ENCODE peak calls at places on chromosome 11, in eight cellular contexts. One of them, this sample, is unnamed.

GRCh38 chr11:86958259-86958658 is 3.1 kb upstream of the FZD4 start:
- DNase-seq in anterior cingulate cortex: no peak
- DNase-seq in RWPE1: no peak
- DNase-seq in activated CD4-positive, alpha-beta T cell treated with anti-CD3 and anti-CD28 coated beads, Interleukin-2, amount 50 U/mL, for 48 hours: no peak
- DNase-seq in ACHN: no peak
- DNase-seq in HEK293T: no peak
- DNase-seq in neuronal stem cell: no peak
- DNase-seq in GM10248: no peak
- DNase-seq in this sample: no peak

GRCh38 chr11:73257342-73258103 is 14.6 kb upstream of the P2RY6 start:
- DNase-seq in ACHN: peak; percentile 97
- DNase-seq in neuronal stem cell: no peak
- DNase-seq in anterior cingulate cortex: no peak
- DNase-seq in activated CD4-positive, alpha-beta T cell treated with anti-CD3 and anti-CD28 coated beads, Interleukin-2, amount 50 U/mL, for 48 hours: no peak
- DNase-seq in RWPE1: peak; percentile 50
- DNase-seq in GM10248: no peak
- DNase-seq in HEK293T: no peak
- DNase-seq in this sample: peak; percentile 77

GRCh38 chr11:76410771-76411423 is 29.8 kb downstream of the GVQW3 start:
- DNase-seq in ACHN: no peak
- DNase-seq in HEK293T: no peak
- DNase-seq in GM10248: no peak
- DNase-seq in RWPE1: no peak
- DNase-seq in neuronal stem cell: no peak
- DNase-seq in anterior cingulate cortex: no peak
- DNase-seq in activated CD4-positive, alpha-beta T cell treated with anti-CD3 and anti-CD28 coated beads, Interleukin-2, amount 50 U/mL, for 48 hours: no peak
- DNase-seq in this sample: no peak

GRCh38 chr11:113316251-113316650 is 1.9 kb downstream of the TTC12 start:
- DNase-seq in anterior cingulate cortex: no peak
- DNase-seq in RWPE1: peak; percentile 21
- DNase-seq in activated CD4-positive, alpha-beta T cell treated with anti-CD3 and anti-CD28 coated beads, Interleukin-2, amount 50 U/mL, for 48 hours: no peak
- DNase-seq in GM10248: no peak
- DNase-seq in HEK293T: no peak
- DNase-seq in neuronal stem cell: no peak
- DNase-seq in ACHN: no peak
- DNase-seq in this sample: no peak

GRCh38 chr11:70319694-70320093 is 49.2 kb downstream of the PPFIA1 start:
- DNase-seq in ACHN: no peak
- DNase-seq in RWPE1: no peak
- DNase-seq in HEK293T: no peak
- DNase-seq in activated CD4-positive, alpha-beta T cell treated with anti-CD3 and anti-CD28 coated beads, Interleukin-2, amount 50 U/mL, for 48 hours: no peak
- DNase-seq in GM10248: no peak
- DNase-seq in neuronal stem cell: no peak
- DNase-seq in anterior cingulate cortex: no peak
- DNase-seq in this sample: no peak

GRCh38 chr11:131663403-131664200 is 293.2 kb downstream of the NTM start:
- DNase-seq in anterior cingulate cortex: peak; percentile 73
- DNase-seq in neuronal stem cell: no peak
- DNase-seq in ACHN: no peak
- DNase-seq in RWPE1: no peak
- DNase-seq in GM10248: no peak
- DNase-seq in HEK293T: no peak
- DNase-seq in activated CD4-positive, alpha-beta T cell treated with anti-CD3 and anti-CD28 coated beads, Interleukin-2, amount 50 U/mL, for 48 hours: no peak
- DNase-seq in this sample: no peak

GRCh38 chr11:45577755-45578154 is 87.7 kb downstream of the CHST1 start:
- DNase-seq in GM10248: no peak
- DNase-seq in activated CD4-positive, alpha-beta T cell treated with anti-CD3 and anti-CD28 coated beads, Interleukin-2, amount 50 U/mL, for 48 hours: no peak
- DNase-seq in neuronal stem cell: no peak
- DNase-seq in anterior cingulate cortex: no peak
- DNase-seq in HEK293T: no peak
- DNase-seq in ACHN: no peak
- DNase-seq in RWPE1: no peak
- DNase-seq in this sample: no peak

GRCh38 chr11:130212431-130212961 is 52.9 kb downstream of the ST14 start:
- DNase-seq in anterior cingulate cortex: no peak
- DNase-seq in activated CD4-positive, alpha-beta T cell treated with anti-CD3 and anti-CD28 coated beads, Interleukin-2, amount 50 U/mL, for 48 hours: no peak
- DNase-seq in ACHN: no peak
- DNase-seq in RWPE1: no peak
- DNase-seq in GM10248: peak; percentile 27
- DNase-seq in HEK293T: no peak
- DNase-seq in neuronal stem cell: no peak
- DNase-seq in this sample: no peak

GRCh38 chr11:66950113-66950535 is 8.1 kb downstream of the PC start:
- DNase-seq in neuronal stem cell: no peak
- DNase-seq in GM10248: no peak
- DNase-seq in HEK293T: peak; percentile 48
- DNase-seq in ACHN: peak; percentile 50
- DNase-seq in anterior cingulate cortex: peak; percentile 31
- DNase-seq in activated CD4-positive, alpha-beta T cell treated with anti-CD3 and anti-CD28 coated beads, Interleukin-2, amount 50 U/mL, for 48 hours: peak; percentile 34
- DNase-seq in RWPE1: no peak
- DNase-seq in this sample: peak; percentile 97

GRCh38 chr11:102530558-102530957 is at the start of gene MMP7:
- DNase-seq in neuronal stem cell: no peak
- DNase-seq in RWPE1: peak; percentile 21
- DNase-seq in anterior cingulate cortex: no peak
- DNase-seq in HEK293T: no peak
- DNase-seq in GM10248: no peak
- DNase-seq in activated CD4-positive, alpha-beta T cell treated with anti-CD3 and anti-CD28 coated beads, Interleukin-2, amount 50 U/mL, for 48 hours: no peak
- DNase-seq in ACHN: peak; percentile 55
- DNase-seq in this sample: peak; percentile 46